ENCODE peak calls at places on chromosomes 2 and 18, in five cellular contexts. One of them, this sample, is unnamed.

GRCh38 chr18:52903858-52904257 is 563.9 kb downstream of the DCC start:
- DNase-seq in upper lobe of left lung: peak
- DNase-seq in A549: peak
- DNase-seq in transverse colon: peak
- DNase-seq in suprapubic skin: no peak
- DNase-seq in this sample: no peak

GRCh38 chr2:206105541-206105940 is 19.6 kb upstream of the INO80D start:
- DNase-seq in upper lobe of left lung: no peak
- DNase-seq in A549: no peak
- DNase-seq in transverse colon: no peak
- DNase-seq in suprapubic skin: no peak
- DNase-seq in this sample: no peak

GRCh38 chr2:204177977-204178522 is 241.5 kb downstream of the ICOS start:
- DNase-seq in upper lobe of left lung: peak
- DNase-seq in A549: no peak
- DNase-seq in transverse colon: peak
- DNase-seq in suprapubic skin: no peak
- DNase-seq in this sample: peak

GRCh38 chr2:96493072-96493471 is 12.1 kb downstream of the NEURL3 start:
- DNase-seq in upper lobe of left lung: no peak
- DNase-seq in A549: peak
- DNase-seq in transverse colon: no peak
- DNase-seq in suprapubic skin: no peak
- DNase-seq in this sample: no peak

GRCh38 chr18:79533591-79533990 is 137.9 kb downstream of the NFATC1 start:
- DNase-seq in upper lobe of left lung: no peak
- DNase-seq in A549: no peak
- DNase-seq in transverse colon: peak
- DNase-seq in suprapubic skin: no peak
- DNase-seq in this sample: peak

GRCh38 chr2:149330127-149331022 is at the start of gene LYPD6:
- DNase-seq in upper lobe of left lung: peak
- DNase-seq in A549: peak
- DNase-seq in transverse colon: peak
- DNase-seq in suprapubic skin: peak
- DNase-seq in this sample: peak

GRCh38 chr2:165778653-165779451 is 15.2 kb downstream of the GALNT3 start:
- DNase-seq in upper lobe of left lung: no peak
- DNase-seq in A549: no peak
- DNase-seq in transverse colon: no peak
- DNase-seq in suprapubic skin: no peak
- DNase-seq in this sample: no peak

GRCh38 chr18:3511980-3512379 is 62.0 kb downstream of the TGIF1 start:
- DNase-seq in upper lobe of left lung: no peak
- DNase-seq in A549: no peak
- DNase-seq in transverse colon: no peak
- DNase-seq in suprapubic skin: no peak
- DNase-seq in this sample: no peak

GRCh38 chr2:232981356-232981755 is 31.7 kb downstream of the NGEF start:
- DNase-seq in upper lobe of left lung: no peak
- DNase-seq in A549: no peak
- DNase-seq in transverse colon: peak
- DNase-seq in suprapubic skin: no peak
- DNase-seq in this sample: no peak

GRCh38 chr2:233455006-233455405 is 100.7 kb downstream of the DGKD start:
- DNase-seq in upper lobe of left lung: no peak
- DNase-seq in A549: no peak
- DNase-seq in transverse colon: no peak
- DNase-seq in suprapubic skin: no peak
- DNase-seq in this sample: no peak

GRCh38 chr2:193929131-193929530 is 1727.9 kb upstream of the SLC39A10 start:
- DNase-seq in upper lobe of left lung: no peak
- DNase-seq in A549: no peak
- DNase-seq in transverse colon: no peak
- DNase-seq in suprapubic skin: no peak
- DNase-seq in this sample: no peak

GRCh38 chr18:54269924-54270844 is 867 bp downstream of the POLI start:
- DNase-seq in upper lobe of left lung: peak
- DNase-seq in A549: peak
- DNase-seq in transverse colon: peak
- DNase-seq in suprapubic skin: no peak
- DNase-seq in this sample: no peak

GRCh38 chr2:9820020-9820973 is 23.0 kb upstream of the TAF1B start:
- DNase-seq in upper lobe of left lung: peak
- DNase-seq in A549: no peak
- DNase-seq in transverse colon: no peak
- DNase-seq in suprapubic skin: no peak
- DNase-seq in this sample: no peak

GRCh38 chr2:36783276-36783675 is 86.8 kb downstream of the VIT start:
- DNase-seq in upper lobe of left lung: no peak
- DNase-seq in A549: no peak
- DNase-seq in transverse colon: no peak
- DNase-seq in suprapubic skin: no peak
- DNase-seq in this sample: no peak

GRCh38 chr18:79772865-79773696 is 24.7 kb upstream of the KCNG2 start:
- DNase-seq in upper lobe of left lung: peak
- DNase-seq in A549: no peak
- DNase-seq in transverse colon: peak
- DNase-seq in suprapubic skin: peak
- DNase-seq in this sample: no peak

GRCh38 chr2:118654945-118655344 is 192.5 kb downstream of the EN1 start:
- DNase-seq in upper lobe of left lung: no peak
- DNase-seq in A549: no peak
- DNase-seq in transverse colon: no peak
- DNase-seq in suprapubic skin: no peak
- DNase-seq in this sample: no peak

GRCh38 chr2:27807476-27807875 is 36.0 kb downstream of the MRPL33 start:
- DNase-seq in upper lobe of left lung: peak
- DNase-seq in A549: no peak
- DNase-seq in transverse colon: peak
- DNase-seq in suprapubic skin: no peak
- DNase-seq in this sample: peak

GRCh38 chr2:126658910-126659613 is 3.1 kb downstream of the GYPC start:
- DNase-seq in upper lobe of left lung: peak
- DNase-seq in A549: no peak
- DNase-seq in transverse colon: peak
- DNase-seq in suprapubic skin: no peak
- DNase-seq in this sample: peak

GRCh38 chr2:109429711-109430265 is 184.0 kb downstream of the SEPTIN10 start:
- DNase-seq in upper lobe of left lung: no peak
- DNase-seq in A549: no peak
- DNase-seq in transverse colon: no peak
- DNase-seq in suprapubic skin: no peak
- DNase-seq in this sample: no peak

GRCh38 chr2:76563730-76564129 is 853.0 kb upstream of the GCFC2 start:
- DNase-seq in upper lobe of left lung: no peak
- DNase-seq in A549: no peak
- DNase-seq in transverse colon: no peak
- DNase-seq in suprapubic skin: no peak
- DNase-seq in this sample: no peak

GRCh38 chr2:88067598-88067997 is at the start of gene SMYD1:
- DNase-seq in upper lobe of left lung: no peak
- DNase-seq in A549: no peak
- DNase-seq in transverse colon: no peak
- DNase-seq in suprapubic skin: no peak
- DNase-seq in this sample: no peak

GRCh38 chr2:46803551-46803885 is 112.1 kb downstream of the MCFD2 start:
- DNase-seq in upper lobe of left lung: no peak
- DNase-seq in A549: no peak
- DNase-seq in transverse colon: no peak
- DNase-seq in suprapubic skin: no peak
- DNase-seq in this sample: no peak

GRCh38 chr2:46999857-47000678 is 84.5 kb upstream of the MCFD2 start:
- DNase-seq in upper lobe of left lung: no peak
- DNase-seq in A549: no peak
- DNase-seq in transverse colon: no peak
- DNase-seq in suprapubic skin: no peak
- DNase-seq in this sample: no peak

GRCh38 chr2:63488118-63488713 is 100.1 kb downstream of the WDPCP start:
- DNase-seq in upper lobe of left lung: no peak
- DNase-seq in A549: peak
- DNase-seq in transverse colon: no peak
- DNase-seq in suprapubic skin: no peak
- DNase-seq in this sample: no peak

GRCh38 chr2:33494155-33494779 is 17.8 kb downstream of the RASGRP3 start:
- DNase-seq in upper lobe of left lung: no peak
- DNase-seq in A549: no peak
- DNase-seq in transverse colon: no peak
- DNase-seq in suprapubic skin: no peak
- DNase-seq in this sample: no peak

GRCh38 chr18:27394687-27395086 is 209.6 kb upstream of the CHST9 start:
- DNase-seq in upper lobe of left lung: no peak
- DNase-seq in A549: no peak
- DNase-seq in transverse colon: no peak
- DNase-seq in suprapubic skin: no peak
- DNase-seq in this sample: no peak
- TF ChIP-seq EP300 in upper lobe of left lung: no peak
- TF ChIP-seq EP300 in A549: no peak
- TF ChIP-seq EP300 in transverse colon: no peak
- TF ChIP-seq EP300 in suprapubic skin: no peak
- TF ChIP-seq EP300 in this sample: no peak

GRCh38 chr18:27213123-27213717 is 28.1 kb upstream of the CHST9 start:
- DNase-seq in upper lobe of left lung: no peak
- DNase-seq in A549: no peak
- DNase-seq in transverse colon: no peak
- DNase-seq in suprapubic skin: no peak
- DNase-seq in this sample: no peak
- TF ChIP-seq POLR2A in upper lobe of left lung: no peak
- TF ChIP-seq POLR2A in A549: no peak
- TF ChIP-seq POLR2A in transverse colon: no peak
- TF ChIP-seq POLR2A in suprapubic skin: no peak
- TF ChIP-seq POLR2A in this sample: no peak

GRCh38 chr2:135002836-135003235 is 44.4 kb downstream of the MAP3K19 start:
- DNase-seq in upper lobe of left lung: no peak
- DNase-seq in A549: no peak
- DNase-seq in transverse colon: no peak
- DNase-seq in suprapubic skin: no peak
- DNase-seq in this sample: no peak

GRCh38 chr2:135009339-135009738 is 37.9 kb downstream of the MAP3K19 start:
- DNase-seq in upper lobe of left lung: no peak
- DNase-seq in A549: no peak
- DNase-seq in transverse colon: no peak
- DNase-seq in suprapubic skin: no peak
- DNase-seq in this sample: no peak

GRCh38 chr2:134999536-134999935 is 47.7 kb downstream of the MAP3K19 start:
- DNase-seq in upper lobe of left lung: no peak
- DNase-seq in A549: no peak
- DNase-seq in transverse colon: no peak
- DNase-seq in suprapubic skin: no peak
- DNase-seq in this sample: no peak

GRCh38 chr2:135005753-135006152 is 41.5 kb downstream of the MAP3K19 start:
- DNase-seq in upper lobe of left lung: no peak
- DNase-seq in A549: no peak
- DNase-seq in transverse colon: no peak
- DNase-seq in suprapubic skin: no peak
- DNase-seq in this sample: no peak

GRCh38 chr2:135004005-135004746 is 43.1 kb downstream of the MAP3K19 start:
- DNase-seq in upper lobe of left lung: peak
- DNase-seq in A549: peak
- DNase-seq in transverse colon: peak
- DNase-seq in suprapubic skin: peak
- DNase-seq in this sample: peak
- TF ChIP-seq EP300 in upper lobe of left lung: no peak
- TF ChIP-seq EP300 in A549: no peak
- TF ChIP-seq EP300 in transverse colon: no peak
- TF ChIP-seq EP300 in suprapubic skin: no peak
- TF ChIP-seq EP300 in this sample: no peak

GRCh38 chr2:11829947-11830707 is 83.7 kb downstream of the LPIN1 start:
- DNase-seq in upper lobe of left lung: peak
- DNase-seq in A549: peak
- DNase-seq in transverse colon: peak
- DNase-seq in suprapubic skin: no peak
- DNase-seq in this sample: peak
- TF ChIP-seq POLR2A in upper lobe of left lung: no peak
- TF ChIP-seq POLR2A in A549: peak
- TF ChIP-seq POLR2A in transverse colon: no peak
- TF ChIP-seq POLR2A in suprapubic skin: no peak
- TF ChIP-seq POLR2A in this sample: no peak

This sample was measured in tibial nerve.